ENCODE peak calls at places on chromosomes 2 and 18, in nine cellular contexts. E, G, C, B, Z, M, H, D and P are unnamed samples.

GRCh38 chr2:13193900-13194299 is 477.2 kb downstream of the TRIB2 start:
- DNase-seq in E (no peak), G (peak; percentile 59), C (peak; percentile 23), B (no peak), Z (no peak), M (peak; percentile 48), H (no peak), D (no peak), P (peak; percentile 4)

GRCh38 chr2:206657087-206657486 is 14.8 kb downstream of the FAM237A start:
- DNase-seq in E (no peak), G (no peak), C (no peak), B (no peak), Z (no peak), M (no peak), H (no peak), D (no peak), P (no peak)

GRCh38 chr18:47254341-47254939 is 3.0 kb upstream of the SKOR2 start:
- DNase-seq in E (no peak), G (peak; percentile 55), C (no peak), B (peak; percentile 74), Z (no peak), M (peak; percentile 45), H (no peak), D (peak; percentile 1), P (no peak)

GRCh38 chr2:47300609-47301276 is 102.2 kb upstream of the MSH2 start:
- DNase-seq in E (no peak), G (no peak), C (peak; percentile 66), B (no peak), Z (no peak), M (no peak), H (no peak), D (no peak), P (no peak)

GRCh38 chr2:158228943-158229508 is 127.3 kb downstream of the UPP2 start:
- DNase-seq in E (no peak), G (no peak), C (no peak), B (no peak), Z (no peak), M (no peak), H (no peak), D (no peak), P (no peak)

GRCh38 chr2:99971326-99971965 is 170.9 kb downstream of the AFF3 start:
- DNase-seq in E (no peak), G (no peak), C (no peak), B (no peak), Z (no peak), M (peak; percentile 36), H (no peak), D (no peak), P (no peak)

GRCh38 chr18:11074879-11075278 is 74.5 kb downstream of the PIEZO2 start:
- DNase-seq in E (no peak), G (no peak), C (no peak), B (no peak), Z (no peak), M (no peak), H (no peak), D (no peak), P (no peak)

GRCh38 chr18:49971462-49971861 is 158.1 kb upstream of the ACAA2 start:
- DNase-seq in E (no peak), G (no peak), C (no peak), B (no peak), Z (no peak), M (no peak), H (no peak), D (no peak), P (no peak)

GRCh38 chr2:161991991-161992390 is 82.0 kb downstream of the DPP4 start:
- DNase-seq in E (no peak), G (no peak), C (no peak), B (no peak), Z (no peak), M (no peak), H (no peak), D (no peak), P (no peak)

GRCh38 chr18:23451011-23451410 is 2.1 kb upstream of the RIOK3 start:
- DNase-seq in E (no peak), G (no peak), C (no peak), B (no peak), Z (no peak), M (no peak), H (no peak), D (no peak), P (no peak)

GRCh38 chr18:23453657-23454011 is 547 bp downstream of the RIOK3 start:
- DNase-seq in E (no peak), G (peak; percentile 65), C (peak; percentile 29), B (no peak), Z (peak; percentile 35), M (peak; percentile 48), H (no peak), D (no peak), P (no peak)

GRCh38 chr18:23451491-23451890 is 1.6 kb upstream of the RIOK3 start:
- DNase-seq in E (no peak), G (no peak), C (no peak), B (no peak), Z (no peak), M (no peak), H (no peak), D (no peak), P (no peak)

GRCh38 chr18:23452728-23453656 is at the start of gene RIOK3:
- DNase-seq in E (peak; percentile 99), G (peak; percentile 96), C (peak; percentile 96), B (peak; percentile 97), Z (peak; percentile 75), M (peak; percentile 96), H (peak; percentile 87), D (peak; percentile 71), P (peak; percentile 77)

GRCh38 chr18:23452347-23452727 is 750 bp upstream of the RIOK3 start:
- DNase-seq in E (no peak), G (no peak), C (no peak), B (no peak), Z (no peak), M (no peak), H (no peak), D (no peak), P (no peak)
- H3K4me3 ChIP-seq in E (peak overlapping the region; percentile 97), G (peak overlapping the region; percentile 100), C (peak overlapping the region; percentile 87), B (peak overlapping the region; percentile 76), Z (no peak overlapping the region), M (peak overlapping the region; percentile 83), H (peak overlapping the region; percentile 70), D (peak overlapping the region; percentile 98), P (peak overlapping the region; percentile 85)

GRCh38 chr2:217849576-217849975 is 153.2 kb downstream of the TNS1 start:
- DNase-seq in E (no peak), G (no peak), C (no peak), B (no peak), Z (no peak), M (no peak), H (no peak), D (no peak), P (no peak)
- H3K4me3 ChIP-seq in E (no peak overlapping the region), G (no peak overlapping the region), C (no peak overlapping the region), B (no peak overlapping the region), Z (no peak overlapping the region), M (peak overlapping the region; percentile 32), H (no peak overlapping the region), D (no peak overlapping the region), P (no peak overlapping the region)

GRCh38 chr2:63861220-63861822 is 19.6 kb downstream of the UGP2 start:
- DNase-seq in E (no peak), G (peak; percentile 85), C (peak; percentile 80), B (no peak), Z (no peak), M (peak; percentile 60), H (peak; percentile 32), D (no peak), P (no peak)

GRCh38 chr2:63866009-63866709 is 24.5 kb downstream of the UGP2 start:
- DNase-seq in E (no peak), G (no peak), C (no peak), B (no peak), Z (no peak), M (no peak), H (no peak), D (no peak), P (no peak)

GRCh38 chr2:63865159-63865799 is 23.6 kb downstream of the UGP2 start:
- DNase-seq in E (no peak), G (peak; percentile 36), C (no peak), B (no peak), Z (no peak), M (no peak), H (no peak), D (no peak), P (no peak)

GRCh38 chr2:63862802-63863201 is 21.1 kb downstream of the UGP2 start:
- DNase-seq in E (no peak), G (peak; percentile 46), C (no peak), B (no peak), Z (no peak), M (no peak), H (no peak), D (no peak), P (no peak)

GRCh38 chr2:63863707-63864106 is 22.0 kb downstream of the UGP2 start:
- DNase-seq in E (no peak), G (no peak), C (no peak), B (no peak), Z (no peak), M (no peak), H (no peak), D (no peak), P (no peak)
- H3K4me3 ChIP-seq in E (no peak overlapping the region), G (no peak overlapping the region), C (no peak overlapping the region), B (no peak overlapping the region), Z (no peak overlapping the region), M (no peak overlapping the region), H (no peak overlapping the region), D (no peak overlapping the region), P (no peak overlapping the region)

GRCh38 chr18:70500748-70501147 is 211.9 kb downstream of the SOCS6 start:
- DNase-seq in E (no peak), G (no peak), C (no peak), B (no peak), Z (no peak), M (no peak), H (no peak), D (no peak), P (no peak)

GRCh38 chr18:70501358-70501757 is 212.5 kb downstream of the SOCS6 start:
- DNase-seq in E (no peak), G (no peak), C (no peak), B (no peak), Z (no peak), M (no peak), H (no peak), D (no peak), P (no peak)

GRCh38 chr18:70503060-70503459 is 214.2 kb downstream of the SOCS6 start:
- DNase-seq in E (no peak), G (no peak), C (no peak), B (no peak), Z (no peak), M (no peak), H (no peak), D (no peak), P (no peak)

GRCh38 chr18:70496749-70497294 is 208.0 kb downstream of the SOCS6 start:
- DNase-seq in E (no peak), G (no peak), C (no peak), B (no peak), Z (no peak), M (no peak), H (no peak), D (no peak), P (no peak)

DNA sequence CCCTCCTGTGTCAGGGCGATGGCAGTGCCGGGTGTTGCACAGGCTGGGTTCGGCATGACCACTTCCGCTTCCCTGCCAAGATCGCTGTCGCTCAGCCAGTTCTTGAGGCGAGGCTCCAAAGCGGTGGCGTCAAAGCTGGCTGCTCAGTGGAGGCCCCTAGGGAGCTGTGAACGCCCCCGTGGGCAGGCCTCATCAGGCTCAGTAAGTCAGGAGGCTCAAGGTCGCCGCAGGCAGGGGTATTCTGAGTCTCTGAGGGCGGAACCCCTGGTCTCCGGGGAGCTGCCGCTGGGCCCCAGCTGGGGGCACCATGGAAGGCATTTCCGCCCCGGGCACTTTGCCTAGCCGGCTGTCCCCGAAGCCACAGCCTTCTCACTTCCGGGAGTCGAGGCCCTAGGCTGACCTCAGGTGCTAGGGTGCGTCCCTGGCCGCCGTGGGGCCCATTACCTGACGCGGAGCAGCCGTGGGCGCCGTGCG is 210.4 kb downstream of the SOCS6 start:
- DNase-seq in E (no peak), G (no peak), C (no peak), B (no peak), Z (no peak), M (no peak), H (no peak), D (no peak), P (no peak)
- H3K4me3 ChIP-seq in E (no peak overlapping the region), G (no peak overlapping the region), C (no peak overlapping the region), B (no peak overlapping the region), Z (no peak overlapping the region), M (no peak overlapping the region), H (no peak overlapping the region), D (no peak overlapping the region), P (no peak overlapping the region)